ENCODE peak calls at places on chromosomes 6 and 20, in six cellular contexts. One of them, this sample, is unnamed. For H3K4me1, the result is how much of the 10 kb centered on the place peaks cover.

GRCh38 chr20:373171-373890 is 7.2 kb upstream of the TRIB3 start:
- DNase-seq in ovary: no peak
- DNase-seq in gastrocnemius medialis: no peak
- DNase-seq in hepatocyte: peak
- DNase-seq in pancreas: peak
- DNase-seq in PC-3: peak
- DNase-seq in this sample: no peak

GRCh38 chr6:11324453-11325023 is 92.1 kb upstream of the NEDD9 start:
- DNase-seq in pancreas: no peak
- DNase-seq in PC-3: no peak
- DNase-seq in hepatocyte: no peak
- DNase-seq in ovary: no peak
- DNase-seq in gastrocnemius medialis: no peak
- DNase-seq in this sample: no peak

GRCh38 chr20:10922941-10923340 is 249.1 kb upstream of the JAG1 start:
- DNase-seq in gastrocnemius medialis: no peak
- DNase-seq in pancreas: no peak
- DNase-seq in ovary: no peak
- DNase-seq in PC-3: peak
- DNase-seq in hepatocyte: peak
- DNase-seq in this sample: no peak

GRCh38 chr6:104908431-104909139 is 48.3 kb upstream of the LIN28B start:
- DNase-seq in hepatocyte: no peak
- DNase-seq in gastrocnemius medialis: no peak
- DNase-seq in pancreas: no peak
- DNase-seq in ovary: no peak
- DNase-seq in PC-3: no peak
- DNase-seq in this sample: no peak

GRCh38 chr20:62719250-62719945 is 10.8 kb downstream of the NTSR1 start:
- DNase-seq in ovary: no peak
- DNase-seq in pancreas: no peak
- DNase-seq in hepatocyte: no peak
- DNase-seq in gastrocnemius medialis: no peak
- DNase-seq in PC-3: no peak
- DNase-seq in this sample: no peak

GRCh38 chr6:154615483-154616025 is 105.1 kb upstream of the CNKSR3 start:
- DNase-seq in gastrocnemius medialis: peak
- DNase-seq in hepatocyte: peak
- DNase-seq in ovary: peak
- DNase-seq in pancreas: peak
- DNase-seq in PC-3: peak
- DNase-seq in this sample: peak

GRCh38 chr20:1906361-1907051 is 11.3 kb downstream of the SIRPA start:
- DNase-seq in hepatocyte: no peak
- DNase-seq in PC-3: no peak
- DNase-seq in ovary: no peak
- DNase-seq in pancreas: no peak
- DNase-seq in gastrocnemius medialis: no peak
- DNase-seq in this sample: no peak

GRCh38 chr6:157469378-157469777 is 88.4 kb downstream of the ZDHHC14 start:
- DNase-seq in ovary: no peak
- DNase-seq in hepatocyte: no peak
- DNase-seq in gastrocnemius medialis: no peak
- DNase-seq in pancreas: no peak
- DNase-seq in PC-3: peak
- DNase-seq in this sample: no peak

GRCh38 chr20:13546497-13547131 is 92.1 kb downstream of the TASP1 start:
- DNase-seq in hepatocyte: peak
- DNase-seq in ovary: peak
- DNase-seq in pancreas: peak
- DNase-seq in PC-3: peak
- DNase-seq in gastrocnemius medialis: peak
- DNase-seq in this sample: peak

GRCh38 chr6:34573567-34574183 is 17.5 kb upstream of the SPDEF start:
- DNase-seq in PC-3: no peak
- DNase-seq in hepatocyte: no peak
- DNase-seq in pancreas: no peak
- DNase-seq in gastrocnemius medialis: no peak
- DNase-seq in ovary: no peak
- DNase-seq in this sample: no peak

GRCh38 chr20:64217539-64217938 is 38.0 kb upstream of the PCMTD2 start:
- DNase-seq in pancreas: no peak
- DNase-seq in PC-3: no peak
- DNase-seq in ovary: no peak
- DNase-seq in hepatocyte: no peak
- DNase-seq in gastrocnemius medialis: no peak
- DNase-seq in this sample: no peak

GRCh38 chr20:35954907-35955251 is 577 bp upstream of the SCAND1 start:
- DNase-seq in hepatocyte: no peak
- DNase-seq in ovary: no peak
- DNase-seq in PC-3: peak
- DNase-seq in gastrocnemius medialis: no peak
- DNase-seq in pancreas: no peak
- DNase-seq in this sample: no peak

GRCh38 chr6:116611020-116611419 is 5.3 kb upstream of the RSPH4A start:
- DNase-seq in ovary: no peak
- DNase-seq in PC-3: no peak
- DNase-seq in pancreas: no peak
- DNase-seq in hepatocyte: no peak
- DNase-seq in gastrocnemius medialis: no peak
- DNase-seq in this sample: no peak

GRCh38 chr20:22775671-22776139 is 191.3 kb upstream of the FOXA2 start:
- DNase-seq in gastrocnemius medialis: no peak
- DNase-seq in ovary: no peak
- DNase-seq in pancreas: no peak
- DNase-seq in hepatocyte: peak
- DNase-seq in PC-3: peak
- DNase-seq in this sample: no peak

GRCh38 chr6:157325069-157325805 is 1.9 kb upstream of the TMEM242 start:
- DNase-seq in gastrocnemius medialis: no peak
- DNase-seq in hepatocyte: no peak
- DNase-seq in ovary: no peak
- DNase-seq in PC-3: no peak
- DNase-seq in pancreas: no peak
- DNase-seq in this sample: no peak

GRCh38 chr20:61440548-61441055 is 188.5 kb downstream of the CDH4 start:
- DNase-seq in hepatocyte: no peak
- DNase-seq in pancreas: no peak
- DNase-seq in PC-3: no peak
- DNase-seq in gastrocnemius medialis: no peak
- DNase-seq in ovary: no peak
- DNase-seq in this sample: no peak

GRCh38 chr6:87334683-87335082 is 5.6 kb upstream of the GJB7 start:
- DNase-seq in hepatocyte: no peak
- DNase-seq in pancreas: no peak
- DNase-seq in ovary: no peak
- DNase-seq in gastrocnemius medialis: no peak
- DNase-seq in PC-3: no peak
- DNase-seq in this sample: no peak

GRCh38 chr6:107419747-107420146 is 39.6 kb downstream of the PDSS2 start:
- DNase-seq in pancreas: no peak
- DNase-seq in ovary: no peak
- DNase-seq in gastrocnemius medialis: no peak
- DNase-seq in hepatocyte: no peak
- DNase-seq in PC-3: no peak
- DNase-seq in this sample: no peak

GRCh38 chr6:56292505-56293181 is 45.3 kb upstream of the COL21A1 start:
- DNase-seq in ovary: no peak
- DNase-seq in PC-3: peak
- DNase-seq in gastrocnemius medialis: peak
- DNase-seq in hepatocyte: peak
- DNase-seq in pancreas: peak
- DNase-seq in this sample: peak

GRCh38 chr6:164164921-164165320 is 750.4 kb downstream of the QKI start:
- DNase-seq in hepatocyte: no peak
- DNase-seq in ovary: no peak
- DNase-seq in PC-3: no peak
- DNase-seq in pancreas: no peak
- DNase-seq in gastrocnemius medialis: no peak
- DNase-seq in this sample: no peak

GRCh38 chr6:116397960-116398359 is 27.2 kb downstream of the DSE start:
- DNase-seq in ovary: no peak
- DNase-seq in PC-3: no peak
- DNase-seq in gastrocnemius medialis: no peak
- DNase-seq in hepatocyte: no peak
- DNase-seq in pancreas: no peak
- DNase-seq in this sample: no peak

GRCh38 chr6:135850882-135851281 is 619 bp upstream of the PDE7B start:
- DNase-seq in PC-3: no peak
- DNase-seq in pancreas: no peak
- DNase-seq in ovary: no peak
- DNase-seq in gastrocnemius medialis: no peak
- DNase-seq in hepatocyte: no peak
- DNase-seq in this sample: peak
- H3K4me3 ChIP-seq in PC-3: peak
- H3K4me3 ChIP-seq in pancreas: no peak
- H3K4me3 ChIP-seq in ovary: no peak
- H3K4me3 ChIP-seq in gastrocnemius medialis: no peak
- H3K4me3 ChIP-seq in hepatocyte: no peak
- H3K4me3 ChIP-seq in this sample: no peak

DNA sequence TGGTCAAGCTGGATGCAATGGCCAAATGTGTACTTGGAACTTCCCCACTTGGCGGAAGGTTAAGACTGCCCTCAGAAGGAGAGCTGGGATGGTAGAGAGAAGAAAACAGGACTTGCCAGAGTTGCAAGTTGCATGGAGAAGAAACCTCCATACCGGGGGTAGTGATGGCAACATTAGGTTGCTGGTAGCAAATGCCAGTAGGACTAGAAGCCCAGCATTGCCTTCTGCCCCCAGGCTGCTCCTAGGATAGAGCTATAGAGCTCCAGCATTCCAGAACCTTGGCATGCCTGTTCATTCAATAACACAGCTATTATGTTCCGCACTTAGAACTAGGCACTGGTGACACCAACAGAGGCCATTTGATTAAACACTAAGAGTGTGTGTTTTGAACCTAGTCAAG is 26.6 kb downstream of the TFEB start:
- DNase-seq in pancreas: no peak
- DNase-seq in gastrocnemius medialis: no peak
- DNase-seq in PC-3: no peak
- DNase-seq in ovary: no peak
- DNase-seq in hepatocyte: no peak
- DNase-seq in this sample: no peak
- H3K4me1 ChIP-seq in pancreas: under half
- H3K4me1 ChIP-seq in gastrocnemius medialis: half or more
- H3K4me1 ChIP-seq in PC-3: under half
- H3K4me1 ChIP-seq in ovary: under half
- H3K4me1 ChIP-seq in hepatocyte: under half
- H3K4me1 ChIP-seq in this sample: half or more

GRCh38 chr6:165986647-165987482 is 180.8 kb downstream of the TBXT start:
- DNase-seq in gastrocnemius medialis: no peak
- DNase-seq in PC-3: no peak
- DNase-seq in ovary: peak
- DNase-seq in hepatocyte: no peak
- DNase-seq in pancreas: no peak
- DNase-seq in this sample: peak
- H3K4me3 ChIP-seq in gastrocnemius medialis: peak
- H3K4me3 ChIP-seq in PC-3: no peak
- H3K4me3 ChIP-seq in ovary: peak
- H3K4me3 ChIP-seq in hepatocyte: peak
- H3K4me3 ChIP-seq in pancreas: no peak
- H3K4me3 ChIP-seq in this sample: no peak

GRCh38 chr6:33273129-33273923 is 1.5 kb downstream of the RPS18 start:
- DNase-seq in gastrocnemius medialis: no peak
- DNase-seq in PC-3: no peak
- DNase-seq in pancreas: no peak
- DNase-seq in hepatocyte: no peak
- DNase-seq in ovary: no peak
- DNase-seq in this sample: no peak
- H3K4me1 ChIP-seq in gastrocnemius medialis: half or more
- H3K4me1 ChIP-seq in PC-3: under half
- H3K4me1 ChIP-seq in pancreas: under half
- H3K4me1 ChIP-seq in hepatocyte: half or more
- H3K4me1 ChIP-seq in ovary: under half
- H3K4me1 ChIP-seq in this sample: under half

DNA sequence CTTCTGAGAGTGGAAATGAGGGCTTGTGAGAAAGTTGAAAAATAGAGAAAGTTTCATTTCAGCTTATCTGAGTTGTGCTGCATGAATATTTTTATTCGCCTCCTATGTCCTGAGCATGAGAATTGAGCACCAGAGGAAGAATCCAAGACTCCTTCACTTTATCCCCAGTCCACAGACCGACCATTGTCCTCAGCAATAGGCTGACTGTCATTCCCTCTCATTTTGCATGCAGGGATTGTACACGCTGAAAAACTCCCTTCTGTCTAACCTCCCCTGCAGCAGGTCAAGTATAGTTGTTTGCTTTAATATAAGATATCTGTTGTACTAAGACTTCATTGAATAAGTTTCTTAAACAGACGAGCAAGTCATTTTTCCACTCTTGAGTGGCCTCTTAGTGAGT is 437.6 kb downstream of the PRKN start:
- DNase-seq in gastrocnemius medialis: no peak
- DNase-seq in PC-3: no peak
- DNase-seq in pancreas: no peak
- DNase-seq in ovary: no peak
- DNase-seq in hepatocyte: no peak
- DNase-seq in this sample: no peak
- H3K4me3 ChIP-seq in gastrocnemius medialis: no peak
- H3K4me3 ChIP-seq in PC-3: no peak
- H3K4me3 ChIP-seq in pancreas: no peak
- H3K4me3 ChIP-seq in ovary: no peak
- H3K4me3 ChIP-seq in hepatocyte: no peak
- H3K4me3 ChIP-seq in this sample: no peak

DNA sequence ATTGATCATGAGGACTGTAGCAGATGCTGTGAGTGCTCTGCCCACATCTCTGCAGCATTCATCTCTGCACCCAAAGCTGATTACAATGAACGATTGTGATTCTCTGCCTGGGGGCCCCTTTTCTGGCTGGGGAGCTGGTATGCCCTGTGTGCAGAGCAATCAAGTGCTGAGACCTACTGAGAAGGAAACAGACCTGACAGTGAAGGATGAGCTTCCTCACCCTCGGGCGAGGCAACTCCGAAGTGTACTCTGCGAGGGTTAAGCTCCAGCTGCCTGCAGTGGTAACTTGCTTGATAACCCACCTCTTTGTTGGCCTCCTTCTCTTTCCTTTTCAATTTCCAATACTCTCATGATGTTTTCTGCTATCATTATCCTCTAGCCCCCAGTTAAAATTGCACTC is 289.7 kb upstream of the RNF24 start:
- DNase-seq in gastrocnemius medialis: no peak
- DNase-seq in pancreas: no peak
- DNase-seq in hepatocyte: no peak
- DNase-seq in PC-3: no peak
- DNase-seq in ovary: no peak
- DNase-seq in this sample: no peak
- H3K4me1 ChIP-seq in gastrocnemius medialis: under half
- H3K4me1 ChIP-seq in pancreas: under half
- H3K4me1 ChIP-seq in hepatocyte: under half
- H3K4me1 ChIP-seq in PC-3: under half
- H3K4me1 ChIP-seq in ovary: under half
- H3K4me1 ChIP-seq in this sample: under half

GRCh38 chr20:38085031-38085430 is 51.5 kb downstream of the RPRD1B start:
- DNase-seq in gastrocnemius medialis: no peak
- DNase-seq in hepatocyte: no peak
- DNase-seq in ovary: no peak
- DNase-seq in pancreas: no peak
- DNase-seq in PC-3: no peak
- DNase-seq in this sample: no peak
- H3K4me3 ChIP-seq in gastrocnemius medialis: no peak
- H3K4me3 ChIP-seq in hepatocyte: no peak
- H3K4me3 ChIP-seq in ovary: no peak
- H3K4me3 ChIP-seq in pancreas: no peak
- H3K4me3 ChIP-seq in PC-3: no peak
- H3K4me3 ChIP-seq in this sample: no peak